ENCODE peak calls at places on chromosomes 16 and 17, in nine cellular contexts. D, S, I, T, Z, L, Q, X and R are unnamed samples.

GRCh38 chr17:46977348-46977747 is 1.7 kb downstream of the RPRML start:
- DNase-seq in D (no peak), S (no peak), I (no peak), T (peak; percentile 56), Z (no peak), L (no peak), Q (no peak), X (peak; percentile 40), R (peak; percentile 32)

GRCh38 chr16:54031107-54031760 is 255.4 kb downstream of the IRX3 start:
- DNase-seq in D (no peak), S (no peak), I (no peak), T (no peak), Z (no peak), L (no peak), Q (peak; percentile 53), X (peak; percentile 51), R (peak; percentile 6)

GRCh38 chr17:48543854-48544355 is 1.0 kb downstream of the HOXB2 start:
- DNase-seq in D (no peak), S (no peak), I (no peak), T (peak; percentile 55), Z (peak; percentile 15), L (no peak), Q (no peak), X (no peak), R (peak; percentile 52)

GRCh38 chr17:2337152-2337810 is at the start of gene SGSM2:
- DNase-seq in D (no peak), S (peak; percentile 69), I (no peak), T (peak; percentile 47), Z (peak; percentile 39), L (peak; percentile 34), Q (no peak), X (no peak), R (peak; percentile 85)

GRCh38 chr16:46763147-46763546 is 15.0 kb upstream of the MYLK3 start:
- DNase-seq in D (no peak), S (no peak), I (no peak), T (peak; percentile 21), Z (no peak), L (no peak), Q (no peak), X (no peak), R (peak; percentile 89)

GRCh38 chr16:54177052-54177856 is 109.3 kb downstream of the IRX3 start:
- DNase-seq in D (no peak), S (no peak), I (no peak), T (no peak), Z (no peak), L (no peak), Q (no peak), X (no peak), R (no peak)

GRCh38 chr16:78028018-78028417 is 5.7 kb downstream of the CLEC3A start:
- DNase-seq in D (no peak), S (no peak), I (no peak), T (no peak), Z (no peak), L (no peak), Q (no peak), X (no peak), R (no peak)

GRCh38 chr17:51142597-51142996 is 10.8 kb upstream of the NME1 start:
- DNase-seq in D (no peak), S (no peak), I (no peak), T (no peak), Z (no peak), L (no peak), Q (no peak), X (no peak), R (no peak)

GRCh38 chr17:17313350-17313991 is 10.3 kb downstream of the NT5M start:
- DNase-seq in D (no peak), S (peak; percentile 72), I (peak; percentile 32), T (peak; percentile 24), Z (peak; percentile 38), L (no peak), Q (no peak), X (no peak), R (peak; percentile 30)

GRCh38 chr17:46057366-46057765 is 58.3 kb downstream of the STH start:
- DNase-seq in D (no peak), S (no peak), I (no peak), T (no peak), Z (no peak), L (no peak), Q (no peak), X (no peak), R (peak; percentile 26)

GRCh38 chr17:75810216-75810615 is 25.6 kb downstream of the UNK start:
- DNase-seq in D (no peak), S (no peak), I (no peak), T (no peak), Z (no peak), L (no peak), Q (no peak), X (no peak), R (no peak)

GRCh38 chr17:77875051-77875780 is 83.3 kb upstream of the TNRC6C start:
- DNase-seq in D (no peak), S (no peak), I (no peak), T (no peak), Z (no peak), L (no peak), Q (peak; percentile 29), X (no peak), R (peak; percentile 60)

GRCh38 chr17:30388321-30389179 is 9.8 kb downstream of the CPD start:
- DNase-seq in D (no peak), S (no peak), I (no peak), T (no peak), Z (no peak), L (no peak), Q (no peak), X (no peak), R (no peak)

GRCh38 chr16:3012246-3012645 is 477 bp upstream of the CLDN9 start:
- DNase-seq in D (no peak), S (no peak), I (no peak), T (peak; percentile 28), Z (no peak), L (no peak), Q (no peak), X (no peak), R (no peak)

GRCh38 chr17:19378416-19379293 is at the start of gene MAPK7:
- DNase-seq in D (no peak), S (no peak), I (no peak), T (no peak), Z (no peak), L (peak; percentile 50), Q (no peak), X (no peak), R (no peak)

GRCh38 chr16:31874354-31875111 is 926 bp downstream of the ZNF267 start:
- DNase-seq in D (peak; percentile 49), S (no peak), I (no peak), T (peak; percentile 12), Z (no peak), L (no peak), Q (peak; percentile 82), X (peak; percentile 17), R (peak; percentile 25)

GRCh38 chr17:75087558-75088453 is at the start of gene SLC16A5:
- DNase-seq in D (peak; percentile 93), S (peak; percentile 10), I (no peak), T (no peak), Z (no peak), L (no peak), Q (peak; percentile 79), X (peak; percentile 94), R (peak; percentile 87)

GRCh38 chr17:81484195-81484979 is 28.2 kb downstream of the ACTG1 start:
- DNase-seq in D (peak; percentile 87), S (peak; percentile 92), I (no peak), T (peak; percentile 65), Z (peak; percentile 77), L (peak; percentile 64), Q (peak; percentile 60), X (peak; percentile 74), R (peak; percentile 84)

GRCh38 chr17:74935048-74935447 is 650 bp upstream of the OTOP3 start:
- DNase-seq in D (no peak), S (no peak), I (no peak), T (no peak), Z (no peak), L (no peak), Q (no peak), X (no peak), R (no peak)

GRCh38 chr16:11977206-11978041 is 890 bp downstream of the SNX29 start:
- DNase-seq in D (no peak), S (no peak), I (no peak), T (no peak), Z (no peak), L (peak; percentile 35), Q (no peak), X (no peak), R (no peak)

GRCh38 chr16:31561698-31562233 is 34.1 kb downstream of the AHSP start:
- DNase-seq in D (no peak), S (no peak), I (no peak), T (no peak), Z (no peak), L (no peak), Q (no peak), X (no peak), R (no peak)